ENCODE peak calls at places on chromosomes 5 and 9, in four cellular contexts. One of them, this sample, is unnamed.
A peak's percentile ranks its signal among the peaks of the same experiment; 100 is the strongest.

GRCh38 chr9:134533850-134534585 is 107.6 kb upstream of the COL5A1 start:
- DNase-seq in H9: no peak
- DNase-seq in H1: no peak
- DNase-seq in IMR-90: peak; percentile 25
- DNase-seq in this sample: no peak

GRCh38 chr9:95406114-95406513 is 88.6 kb upstream of the FANCC start:
- DNase-seq in H9: no peak
- DNase-seq in IMR-90: peak; percentile 51
- DNase-seq in H1: no peak
- DNase-seq in this sample: no peak

GRCh38 chr5:160486573-160486972 is 64.9 kb downstream of the PTTG1 start:
- DNase-seq in H9: no peak
- DNase-seq in IMR-90: no peak
- DNase-seq in H1: no peak
- DNase-seq in this sample: no peak

GRCh38 chr5:79181419-79182022 is 54.4 kb upstream of the JMY start:
- DNase-seq in H9: no peak
- DNase-seq in H1: no peak
- DNase-seq in IMR-90: no peak
- DNase-seq in this sample: peak; percentile 95

GRCh38 chr5:55821731-55822512 is 29.2 kb upstream of the IL31RA start:
- DNase-seq in H1: no peak
- DNase-seq in H9: peak; percentile 51
- DNase-seq in IMR-90: no peak
- DNase-seq in this sample: no peak

GRCh38 chr5:9894571-9895304 is 264.6 kb upstream of the TAS2R1 start:
- DNase-seq in H9: no peak
- DNase-seq in H1: no peak
- DNase-seq in IMR-90: no peak
- DNase-seq in this sample: peak; percentile 17

GRCh38 chr9:81824802-81825770 is 103.1 kb upstream of the SPATA31D4 start:
- DNase-seq in IMR-90: no peak
- DNase-seq in H9: no peak
- DNase-seq in H1: no peak
- DNase-seq in this sample: no peak

GRCh38 chr5:56668996-56669395 is 146.4 kb upstream of the MAP3K1 start:
- DNase-seq in H1: no peak
- DNase-seq in IMR-90: no peak
- DNase-seq in H9: no peak
- DNase-seq in this sample: no peak

GRCh38 chr5:8905021-8905420 is 640.9 kb downstream of the SEMA5A start:
- DNase-seq in IMR-90: peak; percentile 45
- DNase-seq in H1: no peak
- DNase-seq in H9: no peak
- DNase-seq in this sample: no peak

GRCh38 chr9:4575997-4576396 is 85.7 kb downstream of the SLC1A1 start:
- DNase-seq in H9: no peak
- DNase-seq in H1: no peak
- DNase-seq in IMR-90: no peak
- DNase-seq in this sample: no peak

GRCh38 chr5:157971466-157972324 is 112.8 kb upstream of the CLINT1 start:
- DNase-seq in H1: no peak
- DNase-seq in IMR-90: no peak
- DNase-seq in H9: peak; percentile 43
- DNase-seq in this sample: peak; percentile 71

GRCh38 chr9:100379862-100380261 is 27.1 kb upstream of the TEX10 start:
- DNase-seq in H1: no peak
- DNase-seq in H9: no peak
- DNase-seq in IMR-90: peak; percentile 77
- DNase-seq in this sample: peak; percentile 49

GRCh38 chr5:40383719-40384651 is 295.7 kb upstream of the PTGER4 start:
- DNase-seq in IMR-90: peak; percentile 87
- DNase-seq in H1: no peak
- DNase-seq in H9: no peak
- DNase-seq in this sample: peak; percentile 66

GRCh38 chr9:84206801-84207200 is 133.8 kb downstream of the SLC28A3 start:
- DNase-seq in IMR-90: no peak
- DNase-seq in H9: no peak
- DNase-seq in H1: no peak
- DNase-seq in this sample: no peak

DNA sequence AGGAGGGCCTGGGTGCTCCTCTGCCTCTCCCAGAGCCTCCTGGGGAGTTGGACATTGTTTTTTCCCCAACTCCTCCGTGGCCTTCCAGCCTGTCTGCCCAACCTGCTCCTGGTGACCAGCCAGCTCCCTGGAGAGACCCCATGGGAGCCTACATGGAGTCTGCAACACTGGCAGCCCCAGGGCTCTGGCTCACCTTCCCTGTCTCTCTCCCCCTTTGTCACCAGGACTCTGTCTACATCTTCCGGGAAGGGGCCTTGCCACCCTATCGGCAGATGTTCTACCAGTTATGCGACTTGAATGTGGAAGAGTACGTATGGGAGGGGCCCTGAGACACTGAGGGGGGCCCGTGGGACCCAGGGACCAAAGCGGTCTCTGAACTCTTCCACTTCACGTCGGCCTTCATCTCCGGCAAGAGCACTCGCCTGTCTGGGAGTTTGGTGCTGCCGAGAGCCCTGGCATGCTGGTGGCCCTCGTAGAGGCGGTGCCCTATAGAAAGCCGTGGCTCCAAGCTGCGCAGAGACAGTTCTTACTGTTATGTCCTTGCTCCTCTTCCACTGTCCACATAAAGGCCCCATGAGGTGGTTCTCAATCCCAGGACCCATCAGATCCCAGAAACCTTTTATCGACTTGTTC is 5.9 kb upstream of the CEL start:
- DNase-seq in H9: no peak
- DNase-seq in IMR-90: no peak
- DNase-seq in H1: no peak
- DNase-seq in this sample: no peak
- H2BK5ac ChIP-seq in H9: no peak overlapping the region
- H2BK5ac ChIP-seq in IMR-90: no peak overlapping the region
- H2BK5ac ChIP-seq in H1: no peak overlapping the region
- H2BK5ac ChIP-seq in this sample: no peak overlapping the region

DNA sequence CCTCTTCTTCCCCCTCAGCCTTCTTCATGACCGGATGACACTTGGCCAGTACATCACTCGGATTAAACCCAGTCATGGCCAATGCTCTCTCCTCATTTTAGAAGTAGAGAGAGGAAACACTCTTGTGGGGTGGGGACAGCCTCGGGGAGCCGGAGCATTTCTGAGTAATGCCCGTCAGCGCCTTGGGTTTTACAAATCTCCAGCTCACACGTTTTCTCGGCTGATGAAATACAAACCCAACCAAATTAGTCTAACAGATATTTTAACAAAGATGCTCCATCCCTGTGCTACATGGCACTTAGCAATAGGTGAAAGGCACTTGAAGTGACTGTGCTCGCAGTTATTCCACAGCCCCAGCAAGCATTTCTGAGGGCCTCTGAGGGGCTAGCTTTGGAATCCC is 51.7 kb downstream of the ZNF366 start:
- DNase-seq in IMR-90: no peak
- DNase-seq in H9: no peak
- DNase-seq in H1: no peak
- DNase-seq in this sample: no peak
- H4K5ac ChIP-seq in IMR-90: no peak overlapping the region
- H4K5ac ChIP-seq in H9: no peak overlapping the region
- H4K5ac ChIP-seq in H1: no peak overlapping the region
- H4K5ac ChIP-seq in this sample: no peak overlapping the region

DNA sequence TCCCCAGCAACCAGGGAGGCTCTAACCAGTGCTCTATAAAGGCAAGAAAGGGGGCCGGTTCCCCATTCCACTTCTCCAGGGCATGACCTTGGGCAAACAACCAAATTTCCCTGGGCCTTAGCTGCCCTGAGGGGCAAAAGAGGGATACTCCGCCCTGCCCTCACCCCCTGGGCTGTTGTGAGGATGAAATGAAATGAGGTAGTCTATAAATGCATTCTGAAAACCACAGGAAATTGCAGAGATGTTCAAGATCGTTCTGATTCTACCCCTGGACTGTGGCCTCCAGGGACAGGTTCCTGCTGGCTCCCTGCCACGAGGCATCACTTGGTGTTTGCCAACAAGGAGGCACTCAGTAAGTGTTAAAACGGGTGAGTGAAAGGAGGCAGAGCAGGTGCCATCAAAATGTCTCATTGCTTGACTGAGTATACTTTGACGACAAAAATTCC is 5.7 kb downstream of the RAPGEF1 start:
- DNase-seq in H9: no peak
- DNase-seq in H1: no peak
- DNase-seq in IMR-90: no peak
- DNase-seq in this sample: no peak
- H3K4me1 ChIP-seq in H9: peaks cover 2% of the 10 kb centered on the region
- H3K4me1 ChIP-seq in H1: peaks cover 14% of the 10 kb centered on the region
- H3K4me1 ChIP-seq in IMR-90: peaks cover 40% of the 10 kb centered on the region
- H3K4me1 ChIP-seq in this sample: peaks cover 12% of the 10 kb centered on the region

DNA sequence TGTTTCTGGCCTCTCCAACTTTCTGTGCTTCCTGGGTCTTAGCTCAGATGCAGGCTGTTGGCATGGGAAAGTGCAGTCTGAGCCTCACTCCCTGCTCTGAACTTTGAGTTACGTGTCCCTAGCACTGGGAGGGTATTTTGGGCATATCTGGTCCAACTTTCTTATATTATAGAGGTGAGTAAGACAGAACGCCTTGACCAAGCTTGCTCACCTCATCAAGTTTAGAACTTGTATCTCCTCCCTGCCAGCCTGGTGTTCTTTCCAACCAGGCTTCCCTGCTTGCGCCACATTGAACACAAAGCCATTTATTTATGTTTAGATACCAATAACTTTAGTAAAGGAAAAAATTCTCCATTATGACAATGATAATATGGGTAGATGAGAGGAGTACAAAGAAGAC is 33.2 kb downstream of the TNC start:
- DNase-seq in H1: no peak
- DNase-seq in IMR-90: no peak
- DNase-seq in H9: no peak
- DNase-seq in this sample: no peak
- H2BK5ac ChIP-seq in H1: no peak overlapping the region
- H2BK5ac ChIP-seq in IMR-90: no peak overlapping the region
- H2BK5ac ChIP-seq in H9: no peak overlapping the region
- H2BK5ac ChIP-seq in this sample: no peak overlapping the region

GRCh38 chr5:73405691-73406090 is 42.9 kb downstream of the FOXD1 start:
- DNase-seq in H9: no peak
- DNase-seq in H1: no peak
- DNase-seq in IMR-90: no peak
- DNase-seq in this sample: no peak
- H4K5ac ChIP-seq in H9: no peak overlapping the region
- H4K5ac ChIP-seq in H1: no peak overlapping the region
- H4K5ac ChIP-seq in IMR-90: no peak overlapping the region
- H4K5ac ChIP-seq in this sample: no peak overlapping the region

GRCh38 chr9:33130501-33130900 is 36.6 kb downstream of the B4GALT1 start:
- DNase-seq in IMR-90: peak; percentile 46
- DNase-seq in H9: no peak
- DNase-seq in H1: no peak
- DNase-seq in this sample: no peak

GRCh38 chr9:33129886-33130284 is 37.3 kb downstream of the B4GALT1 start:
- DNase-seq in IMR-90: no peak
- DNase-seq in H9: no peak
- DNase-seq in H1: no peak
- DNase-seq in this sample: no peak

GRCh38 chr9:33127881-33128280 is 39.3 kb downstream of the B4GALT1 start:
- DNase-seq in IMR-90: no peak
- DNase-seq in H9: no peak
- DNase-seq in H1: no peak
- DNase-seq in this sample: no peak

GRCh38 chr9:33129251-33129885 is 37.8 kb downstream of the B4GALT1 start:
- DNase-seq in H1: no peak
- DNase-seq in IMR-90: no peak
- DNase-seq in H9: no peak
- DNase-seq in this sample: no peak

GRCh38 chr9:33128570-33128969 is 38.6 kb downstream of the B4GALT1 start:
- DNase-seq in IMR-90: no peak
- DNase-seq in H1: no peak
- DNase-seq in H9: no peak
- DNase-seq in this sample: no peak
- H3K4me1 ChIP-seq in IMR-90: peaks cover 15% of the 10 kb centered on the region
- H3K4me1 ChIP-seq in H1: no peaks in the 10 kb centered on the region
- H3K4me1 ChIP-seq in H9: no peaks in the 10 kb centered on the region
- H3K4me1 ChIP-seq in this sample: no peaks in the 10 kb centered on the region

GRCh38 chr9:128577206-128577605 is 24.8 kb downstream of the SPTAN1 start:
- DNase-seq in IMR-90: no peak
- DNase-seq in H1: no peak
- DNase-seq in H9: no peak
- DNase-seq in this sample: no peak

GRCh38 chr9:128579194-128579593 is 26.8 kb downstream of the SPTAN1 start:
- DNase-seq in H1: no peak
- DNase-seq in IMR-90: no peak
- DNase-seq in H9: no peak
- DNase-seq in this sample: no peak

GRCh38 chr9:128575921-128576320 is 23.5 kb downstream of the SPTAN1 start:
- DNase-seq in H1: no peak
- DNase-seq in H9: no peak
- DNase-seq in IMR-90: no peak
- DNase-seq in this sample: no peak

GRCh38 chr9:128580731-128581130 is 28.3 kb downstream of the SPTAN1 start:
- DNase-seq in IMR-90: no peak
- DNase-seq in H1: no peak
- DNase-seq in H9: no peak
- DNase-seq in this sample: no peak

DNA sequence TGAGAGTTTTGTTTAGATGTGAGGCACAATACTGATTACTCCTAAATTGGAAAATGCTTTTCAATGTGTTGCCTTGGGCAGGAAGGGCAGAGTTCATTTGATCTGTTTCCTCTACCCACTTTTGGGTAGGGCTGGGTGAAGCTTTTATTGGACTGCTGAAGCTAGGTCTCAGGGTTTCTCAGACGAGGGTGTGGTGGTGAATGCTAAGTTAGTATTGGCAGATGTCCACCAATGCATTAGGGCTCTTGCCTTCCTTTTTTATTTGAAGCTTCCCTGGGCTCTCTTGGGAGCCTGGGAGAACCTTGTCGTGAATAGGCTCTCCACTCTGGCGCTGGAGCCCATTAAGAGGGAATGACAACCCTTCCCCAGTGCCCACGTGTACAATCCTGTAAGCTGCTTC is 23.1 kb downstream of the SPTAN1 start:
- DNase-seq in IMR-90: no peak
- DNase-seq in H9: no peak
- DNase-seq in H1: no peak
- DNase-seq in this sample: no peak
- H2BK5ac ChIP-seq in IMR-90: no peak overlapping the region
- H2BK5ac ChIP-seq in H9: no peak overlapping the region
- H2BK5ac ChIP-seq in H1: no peak overlapping the region
- H2BK5ac ChIP-seq in this sample: no peak overlapping the region

DNA sequence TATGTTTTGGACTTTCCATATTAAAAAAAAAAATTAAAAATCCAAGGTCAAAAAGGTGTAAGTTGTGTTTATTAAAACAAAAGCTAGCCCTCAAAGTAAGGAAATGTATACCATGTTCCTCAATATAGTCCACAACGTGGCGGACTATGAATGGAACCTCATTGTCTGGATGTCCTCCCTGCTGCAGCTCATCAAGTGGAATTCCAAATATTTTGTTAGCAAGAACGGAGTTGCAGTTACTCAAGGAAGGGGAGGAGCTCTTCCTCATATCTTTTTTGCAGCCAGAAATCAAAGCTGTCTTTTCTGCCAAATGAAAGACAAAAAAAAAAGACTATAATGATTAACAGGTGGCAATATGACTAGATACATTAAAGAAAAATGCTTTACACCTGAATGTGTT is 14.0 kb downstream of the FAM13B start:
- DNase-seq in H9: no peak
- DNase-seq in IMR-90: peak; percentile 45
- DNase-seq in H1: no peak
- DNase-seq in this sample: peak; percentile 54
- H4K5ac ChIP-seq in H9: no peak overlapping the region
- H4K5ac ChIP-seq in IMR-90: no peak overlapping the region
- H4K5ac ChIP-seq in H1: no peak overlapping the region
- H4K5ac ChIP-seq in this sample: no peak overlapping the region

GRCh38 chr5:16428359-16428758 is 37.2 kb downstream of the ZNF622 start:
- DNase-seq in H9: no peak
- DNase-seq in H1: no peak
- DNase-seq in IMR-90: no peak
- DNase-seq in this sample: peak; percentile 53
- H3K4me1 ChIP-seq in H9: peaks cover 14% of the 10 kb centered on the region
- H3K4me1 ChIP-seq in H1: peaks cover 16% of the 10 kb centered on the region
- H3K4me1 ChIP-seq in IMR-90: no peaks in the 10 kb centered on the region
- H3K4me1 ChIP-seq in this sample: peaks cover 11% of the 10 kb centered on the region